ENCODE peak calls at places on chromosomes 2 and 18, in seven cellular contexts. W, B, I, E, Y, C and A are unnamed samples.

GRCh38 chr2:158460632-158461297 is 4.0 kb downstream of the PKP4 start:
- DNase-seq in W (peak), B (no peak), I (no peak), E (peak), Y (no peak), C (peak), A (no peak)

GRCh38 chr2:192059226-192059625 is 135.5 kb downstream of the TMEFF2 start:
- DNase-seq in W (no peak), B (no peak), I (no peak), E (no peak), Y (no peak), C (no peak), A (no peak)

GRCh38 chr2:240302041-240302440 is 133.4 kb upstream of the GPC1 start:
- DNase-seq in W (no peak), B (no peak), I (no peak), E (no peak), Y (no peak), C (no peak), A (no peak)

GRCh38 chr2:53233759-53234547 is 533.7 kb upstream of the CHAC2 start:
- DNase-seq in W (no peak), B (no peak), I (no peak), E (no peak), Y (no peak), C (no peak), A (no peak)

GRCh38 chr2:75310915-75311314 is 111.6 kb upstream of the TACR1 start:
- DNase-seq in W (no peak), B (no peak), I (no peak), E (no peak), Y (peak), C (no peak), A (no peak)

GRCh38 chr18:12255626-12256026 is 1.5 kb downstream of the CIDEA start:
- DNase-seq in W (no peak), B (no peak), I (peak), E (no peak), Y (peak), C (no peak), A (no peak)

GRCh38 chr18:63624863-63625262 is 19.2 kb downstream of the SERPINB4 start:
- DNase-seq in W (no peak), B (no peak), I (no peak), E (no peak), Y (no peak), C (no peak), A (no peak)

GRCh38 chr2:86284401-86284841 is 53.0 kb downstream of the REEP1 start:
- DNase-seq in W (no peak), B (no peak), I (no peak), E (no peak), Y (no peak), C (no peak), A (no peak)

GRCh38 chr2:38702413-38702812 is 36.5 kb downstream of the GALM start:
- DNase-seq in W (no peak), B (no peak), I (no peak), E (no peak), Y (peak), C (peak), A (no peak)

GRCh38 chr18:68431111-68431921 is 283.6 kb downstream of the TMX3 start:
- DNase-seq in W (no peak), B (no peak), I (no peak), E (no peak), Y (no peak), C (no peak), A (no peak)

DNA sequence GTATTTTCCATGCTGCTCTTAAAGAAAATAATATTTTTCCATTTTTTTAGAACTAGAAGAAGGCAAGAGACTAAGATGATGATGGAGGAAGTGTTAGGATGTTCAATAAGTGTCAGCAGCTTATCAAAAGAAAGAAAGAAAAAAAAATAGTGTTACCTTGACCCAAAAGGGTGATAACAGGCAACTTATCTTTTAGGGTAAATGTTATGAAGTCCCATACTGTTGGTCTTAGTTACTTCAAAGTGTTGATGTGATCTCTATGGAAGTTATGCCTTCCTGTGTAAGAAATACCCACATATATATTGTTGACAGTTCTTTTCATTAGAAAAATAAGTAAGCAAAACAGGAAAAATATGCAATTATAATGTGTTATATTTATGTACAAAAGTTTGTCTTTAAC is 143.5 kb downstream of the OTX1 start:
- DNase-seq in W (no peak), B (no peak), I (no peak), E (no peak), Y (no peak), C (no peak), A (no peak)
- TF ChIP-seq CTCF in W (no peak), B (no peak), I (no peak), E (no peak), Y (no peak), C (no peak), A (no peak)

GRCh38 chr18:43661570-43661969 is 384.3 kb upstream of the SYT4 start:
- DNase-seq in W (peak), B (no peak), I (peak), E (peak), Y (peak), C (peak), A (peak)
- TF ChIP-seq CTCF in W (peak), B (no peak), I (peak), E (peak), Y (peak), C (peak), A (no peak)

GRCh38 chr18:78984941-78985784 is 5.5 kb downstream of the SALL3 start:
- DNase-seq in W (no peak), B (no peak), I (peak), E (peak), Y (peak), C (peak), A (peak)
- TF ChIP-seq CTCF in W (no peak), B (no peak), I (peak), E (peak), Y (no peak), C (peak), A (no peak)

DNA sequence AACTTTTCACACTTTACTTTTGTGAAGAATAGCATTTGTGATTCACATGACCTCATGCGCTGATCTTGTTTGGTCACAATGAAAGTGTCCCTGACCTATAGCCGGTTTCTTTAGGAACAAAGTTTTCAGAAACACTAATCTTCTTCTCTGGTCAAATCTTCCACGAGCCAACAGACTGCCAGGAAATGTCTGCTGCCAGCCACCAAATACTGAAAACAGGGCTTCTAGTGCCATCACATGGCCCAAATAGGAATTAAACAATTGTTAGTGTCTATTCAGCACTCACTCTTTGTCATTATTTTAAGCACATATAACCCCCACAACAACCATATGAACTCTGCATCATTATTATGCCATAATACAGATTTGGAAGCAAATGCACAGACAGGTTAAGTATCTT is 286.5 kb upstream of the SYT4 start:
- DNase-seq in W (peak), B (no peak), I (peak), E (peak), Y (peak), C (peak), A (peak)
- TF ChIP-seq CTCF in W (peak), B (no peak), I (peak), E (no peak), Y (peak), C (peak), A (peak)

DNA sequence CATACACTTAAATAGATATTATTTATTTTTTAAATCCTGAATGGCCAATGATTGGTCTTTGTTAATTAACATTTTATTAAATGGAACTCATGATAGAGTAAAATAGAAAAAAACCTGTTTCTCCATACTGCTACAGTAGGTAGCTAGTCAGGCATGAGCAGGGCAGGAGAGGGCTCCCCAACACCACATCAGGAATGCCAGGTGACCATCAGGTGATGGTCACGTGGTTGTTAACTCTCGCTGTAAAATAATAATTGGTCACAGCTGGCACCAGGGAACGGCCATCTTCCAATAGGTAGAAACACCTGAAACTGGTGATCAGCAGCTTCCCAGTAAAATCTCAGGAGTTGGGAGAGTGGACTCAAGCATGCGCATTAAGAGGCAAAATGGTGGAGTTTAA is 172.2 kb downstream of the MEIS1 start:
- DNase-seq in W (no peak), B (no peak), I (no peak), E (no peak), Y (no peak), C (no peak), A (no peak)
- TF ChIP-seq CTCF in W (no peak), B (no peak), I (no peak), E (no peak), Y (no peak), C (no peak), A (no peak)

GRCh38 chr2:191014653-191015020 is 666 bp upstream of the STAT1 start:
- DNase-seq in W (no peak), B (no peak), I (no peak), E (peak), Y (no peak), C (no peak), A (no peak)

GRCh38 chr2:191012346-191012745 is 1.6 kb downstream of the STAT1 start:
- DNase-seq in W (no peak), B (no peak), I (no peak), E (no peak), Y (no peak), C (no peak), A (no peak)

GRCh38 chr2:191013876-191014652 is at the start of gene STAT1:
- DNase-seq in W (peak), B (peak), I (peak), E (peak), Y (peak), C (peak), A (peak)

GRCh38 chr2:191012845-191013616 is 940 bp downstream of the STAT1 start:
- DNase-seq in W (no peak), B (peak), I (no peak), E (no peak), Y (peak), C (peak), A (no peak)

DNA sequence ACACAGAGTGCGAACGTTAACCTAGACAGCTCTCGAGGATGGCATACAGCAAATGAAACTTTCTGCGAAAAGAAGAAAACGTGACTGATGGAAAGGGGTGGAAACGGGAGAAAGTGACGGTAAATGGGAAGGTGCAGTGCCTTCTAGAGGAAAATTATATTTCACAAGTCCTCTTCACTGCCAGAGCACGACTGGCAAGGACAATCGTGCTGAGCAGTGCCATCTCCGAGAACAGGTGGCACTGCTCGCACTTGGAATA is 425 bp downstream of the STAT1 start:
- DNase-seq in W (no peak), B (no peak), I (peak), E (no peak), Y (no peak), C (peak), A (no peak)
- TF ChIP-seq CTCF in W (no peak), B (no peak), I (no peak), E (no peak), Y (no peak), C (no peak), A (no peak)

DNA sequence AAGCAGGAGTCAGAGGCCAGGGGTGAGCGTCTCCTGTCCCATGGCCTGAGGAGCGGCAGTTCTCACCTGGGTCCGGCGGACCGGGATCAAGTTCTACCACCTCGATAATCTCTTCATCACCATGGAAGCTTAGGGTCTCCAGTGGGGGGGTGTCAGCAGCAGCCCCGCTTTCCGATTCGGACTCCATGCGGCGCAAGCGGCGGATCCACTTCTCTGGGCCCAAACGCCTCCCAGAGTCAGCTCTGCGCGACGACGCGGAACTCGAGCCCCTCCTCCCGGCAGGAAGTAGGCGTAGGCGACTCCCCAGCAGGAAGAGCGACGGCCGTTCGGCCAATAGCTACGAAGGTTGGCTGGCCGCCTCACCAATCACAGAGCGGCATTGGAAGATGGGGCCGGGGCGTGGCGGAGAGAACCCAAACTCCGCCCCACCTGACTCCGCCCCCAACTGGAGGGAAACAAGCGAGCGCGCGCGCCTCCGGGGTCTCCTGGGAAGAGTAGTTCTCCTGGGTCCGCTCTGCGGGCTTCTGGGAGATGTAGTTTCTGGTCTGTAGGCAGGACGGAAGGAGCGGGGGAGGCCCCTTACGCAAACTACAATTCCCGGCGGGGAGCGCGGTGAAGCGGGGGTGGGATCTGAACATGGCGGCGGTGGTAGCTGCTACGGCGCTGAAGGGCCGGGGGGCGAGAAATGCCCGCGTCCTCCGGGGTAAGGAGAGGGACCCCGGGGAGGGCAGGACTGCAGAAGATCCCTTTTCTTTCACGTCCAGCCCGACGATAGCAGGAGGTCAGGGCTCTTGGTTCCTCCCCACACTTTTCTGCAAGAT is at the start of the genes AAMP and PNKD:
- DNase-seq in W (peak), B (peak), I (peak), E (peak), Y (peak), C (peak), A (peak)
- TF ChIP-seq CTCF in W (peak), B (no peak), I (no peak), E (no peak), Y (peak), C (peak), A (no peak)

GRCh38 chr18:61893971-61894750 is 1.4 kb upstream of the RNF152 start:
- DNase-seq in W (peak), B (peak), I (peak), E (peak), Y (peak), C (peak), A (peak)
- TF ChIP-seq CTCF in W (no peak), B (no peak), I (peak), E (peak), Y (no peak), C (peak), A (no peak)

GRCh38 chr2:63840081-63840784 is 1.5 kb upstream of the UGP2 start:
- DNase-seq in W (no peak), B (no peak), I (peak), E (peak), Y (no peak), C (no peak), A (no peak)

GRCh38 chr2:63840785-63841253 is 877 bp upstream of the UGP2 start:
- DNase-seq in W (peak), B (peak), I (peak), E (peak), Y (peak), C (peak), A (peak)

GRCh38 chr2:63842149-63843061 is 709 bp downstream of the UGP2 start:
- DNase-seq in W (peak), B (peak), I (peak), E (peak), Y (peak), C (peak), A (peak)

GRCh38 chr2:63843093-63843492 is 1.4 kb downstream of the UGP2 start:
- DNase-seq in W (no peak), B (no peak), I (no peak), E (no peak), Y (peak), C (no peak), A (no peak)

DNA sequence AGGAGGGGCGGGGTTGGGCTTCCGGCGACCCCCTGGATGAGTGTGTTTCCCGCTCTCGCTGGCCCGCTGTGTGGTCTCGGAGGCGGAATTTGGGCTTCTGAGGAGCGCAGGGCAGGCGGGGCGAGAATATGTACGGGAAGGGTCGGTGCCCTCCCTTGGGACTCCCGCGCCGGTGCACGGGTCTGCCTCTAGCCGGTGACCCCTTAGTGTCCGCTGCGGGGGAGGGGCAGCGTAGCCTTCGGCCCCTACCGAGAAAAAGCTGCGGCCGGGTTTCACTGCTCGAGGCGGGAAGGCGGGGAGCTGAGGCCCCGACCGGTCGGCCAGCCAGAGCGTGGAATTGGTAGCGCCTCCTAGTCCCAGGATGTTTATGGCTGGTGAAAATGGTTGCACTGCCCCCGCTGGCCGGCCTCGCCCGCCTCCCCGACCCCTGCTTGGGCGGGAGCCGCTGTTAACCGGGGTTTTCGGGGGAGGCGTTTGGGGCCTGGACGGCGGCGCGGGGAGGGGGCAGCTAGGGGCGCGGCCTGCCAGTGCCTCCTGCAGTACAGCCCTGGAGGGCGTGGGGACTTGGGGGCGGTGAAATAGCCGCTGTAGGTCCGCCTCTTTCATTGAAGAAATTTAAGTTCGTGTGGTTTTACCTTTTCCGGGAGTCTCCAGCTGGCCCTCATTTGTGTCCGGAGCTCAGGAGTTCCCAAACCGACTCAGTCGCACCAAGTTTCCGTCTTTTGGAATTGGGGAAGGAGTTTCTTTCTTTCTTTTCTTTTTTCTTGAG is at the start of gene UGP2:
- DNase-seq in W (peak), B (peak), I (peak), E (peak), Y (peak), C (peak), A (peak)
- TF ChIP-seq CTCF in W (no peak), B (peak), I (peak), E (no peak), Y (no peak), C (peak), A (no peak)